ENCODE peak calls at places on chromosomes 13 and 19, in six cellular contexts. R, Q, X, K, W and S are unnamed samples.

GRCh38 chr13:110538632-110539031 is 22.9 kb downstream of the RAB20 start:
- DNase-seq in R (no peak), W (no peak), X (peak; percentile 64), K (no peak), Q (no peak), S (peak; percentile 98)

GRCh38 chr13:40187836-40188591 is 478.4 kb downstream of the FOXO1 start:
- DNase-seq in W (no peak), R (no peak), Q (peak; percentile 22), K (no peak), X (no peak), S (no peak)

GRCh38 chr13:24134772-24135171 is 25.7 kb upstream of the SPATA13 start:
- DNase-seq in K (no peak), W (no peak), R (peak; percentile 41), Q (no peak), X (no peak), S (no peak)

GRCh38 chr19:29680447-29680846 is 15.2 kb downstream of the PLEKHF1 start:
- DNase-seq in Q (peak; percentile 85), R (no peak), W (no peak), X (no peak), K (no peak), S (no peak)

GRCh38 chr13:45473627-45474026 is 8.9 kb downstream of the COG3 start:
- DNase-seq in W (peak; percentile 13), X (no peak), Q (no peak), R (no peak), K (peak; percentile 71), S (no peak)

GRCh38 chr13:20177049-20177831 is 15.5 kb downstream of the GJB2 start:
- DNase-seq in Q (no peak), R (no peak), X (no peak), K (no peak), W (no peak), S (no peak)

GRCh38 chr19:47644743-47645499 is 36.0 kb downstream of the BICRA start:
- DNase-seq in R (no peak), Q (no peak), W (no peak), X (peak; percentile 53), K (no peak), S (no peak)

GRCh38 chr19:39351537-39352037 is 9.4 kb downstream of the SAMD4B start:
- DNase-seq in R (peak; percentile 15), X (peak; percentile 78), K (no peak), Q (no peak), W (peak; percentile 38), S (peak; percentile 51)

GRCh38 chr13:74444161-74444571 is 310.0 kb upstream of the KLF12 start:
- DNase-seq in R (peak; percentile 78), X (no peak), W (no peak), Q (no peak), K (no peak), S (peak; percentile 24)

GRCh38 chr19:6811906-6812305 is 39.4 kb downstream of the VAV1 start:
- DNase-seq in Q (no peak), R (peak; percentile 72), K (peak; percentile 66), W (peak; percentile 82), X (peak; percentile 59), S (peak; percentile 57)

GRCh38 chr13:35760678-35761308 is 284.3 kb upstream of the MAB21L1 start:
- DNase-seq in R (no peak), X (no peak), K (peak; percentile 91), W (no peak), Q (no peak), S (peak; percentile 74)

GRCh38 chr13:50948576-50948975 is 39.0 kb downstream of the RNASEH2B start:
- DNase-seq in K (no peak), Q (no peak), W (no peak), R (peak; percentile 26), X (no peak), S (no peak)

GRCh38 chr19:2582984-2583956 is 107.3 kb downstream of the GADD45B start:
- DNase-seq in X (no peak), R (no peak), K (no peak), Q (no peak), W (no peak), S (no peak)

GRCh38 chr19:17522988-17523872 is 11.8 kb downstream of the PGLS start:
- DNase-seq in Q (peak; percentile 39), R (no peak), K (no peak), X (no peak), W (no peak), S (no peak)

GRCh38 chr13:84032116-84032515 is 149.8 kb upstream of the SLITRK1 start:
- DNase-seq in Q (no peak), X (no peak), R (no peak), K (no peak), W (no peak), S (no peak)

GRCh38 chr19:10920288-10920655 is 8.2 kb downstream of the YIPF2 start:
- DNase-seq in X (no peak), Q (no peak), W (no peak), K (no peak), R (no peak), S (no peak)

GRCh38 chr13:40149611-40150283 is 494.3 kb downstream of the COG6 start:
- DNase-seq in K (no peak), R (peak; percentile 74), W (no peak), Q (no peak), X (peak; percentile 77), S (no peak)

GRCh38 chr19:13610042-13610691 is 103.9 kb upstream of the CACNA1A start:
- DNase-seq in X (no peak), W (no peak), R (no peak), Q (no peak), K (no peak), S (no peak)

GRCh38 chr19:55638864-55639359 is 1.9 kb upstream of the ZNF580 start:
- DNase-seq in Q (peak; percentile 62), R (peak; percentile 39), X (peak; percentile 53), W (no peak), K (peak; percentile 82), S (peak; percentile 79)

GRCh38 chr13:31200636-31200970 is 828 bp downstream of the B3GLCT start:
- DNase-seq in W (no peak), K (peak; percentile 53), R (peak; percentile 47), Q (no peak), X (peak; percentile 58), S (peak; percentile 65)

GRCh38 chr19:3537438-3538240 is 1.3 kb upstream of the TEKTIP1 start:
- DNase-seq in X (no peak), K (no peak), R (no peak), Q (no peak), W (peak; percentile 58), S (no peak)

GRCh38 chr13:21033866-21034601 is 27.4 kb downstream of the LATS2 start:
- DNase-seq in K (no peak), X (peak; percentile 62), W (no peak), Q (no peak), R (peak; percentile 75), S (peak; percentile 52)

GRCh38 chr19:15154002-15154612 is 46.7 kb downstream of the NOTCH3 start:
- DNase-seq in R (peak; percentile 62), K (peak; percentile 78), X (peak; percentile 65), W (peak; percentile 72), Q (peak; percentile 33), S (peak; percentile 79)

GRCh38 chr13:94323746-94324408 is 155.6 kb downstream of the DCT start:
- DNase-seq in K (peak; percentile 78), Q (peak; percentile 56), W (no peak), R (no peak), X (no peak), S (no peak)